ENCODE peak calls at places on chromosomes 4 and X, in five cellular contexts. J is K562, N is H1, E is HCT116, I is HepG2. P is an unnamed sample.

GRCh38 chr4:52102587-52102986 is 51.5 kb downstream of the SPATA18 start:
- DNase-seq in E (no peak), J (no peak), N (no peak), I (no peak), P (no peak)

GRCh38 chr4:85879518-85879917 is 404.6 kb downstream of the ARHGAP24 start:
- DNase-seq in J (no peak), E (no peak), N (no peak), I (no peak), P (no peak)

GRCh38 chrX:147912093-147912801 is 528 bp downstream of the FMR1 start:
- DNase-seq in I (no peak), N (no peak), J (peak), E (no peak), P (no peak)

GRCh38 chr4:147732516-147733193 is 767 bp downstream of the ARHGAP10 start:
- DNase-seq in J (peak), E (no peak), I (no peak), N (no peak), P (no peak)

GRCh38 chrX:112738347-112739033 is 58.8 kb upstream of the LHFPL1 start:
- DNase-seq in I (no peak), E (no peak), J (no peak), N (no peak), P (no peak)

GRCh38 chrX:120514236-120514635 is 45.1 kb upstream of the LAMP2 start:
- DNase-seq in N (no peak), E (no peak), I (peak), J (peak), P (no peak)

GRCh38 chr4:92305878-92306520 is 2.2 kb downstream of the GRID2 start:
- DNase-seq in J (no peak), N (no peak), E (no peak), I (no peak), P (no peak)

GRCh38 chrX:7155163-7155562 is 7.2 kb upstream of the PUDP start:
- DNase-seq in J (no peak), N (no peak), I (no peak), E (no peak), P (no peak)

GRCh38 chr4:36824682-36825081 is 419.9 kb upstream of the NWD2 start:
- DNase-seq in E (peak), I (no peak), J (peak), N (no peak), P (no peak)

GRCh38 chrX:153726286-153727107 is 1.8 kb downstream of the ABCD1 start:
- DNase-seq in I (peak), N (peak), J (peak), E (no peak), P (peak)

GRCh38 chr4:181761130-181761529 is 482.1 kb upstream of the TENM3 start:
- DNase-seq in E (no peak), I (no peak), J (no peak), N (no peak), P (no peak)

GRCh38 chrX:40877869-40878268 is 142.5 kb upstream of the MED14 start:
- DNase-seq in E (peak), I (peak), J (peak), N (no peak), P (no peak)

GRCh38 chr4:86594559-86595425 is 677 bp downstream of the PTPN13 start:
- DNase-seq in E (peak), I (no peak), J (no peak), N (no peak), P (no peak)

GRCh38 chrX:21479695-21480280 is 105.6 kb downstream of the CNKSR2 start:
- DNase-seq in N (no peak), J (no peak), E (no peak), I (peak), P (no peak)

GRCh38 chr4:84258905-84259830 is 239.9 kb downstream of the NKX6-1 start:
- DNase-seq in I (peak), E (peak), N (no peak), J (peak), P (peak)

GRCh38 chrX:11509786-11510185 is 155.9 kb downstream of the ARHGAP6 start:
- DNase-seq in N (no peak), J (no peak), E (no peak), I (no peak), P (no peak)

GRCh38 chr4:6259886-6260285 is 9.8 kb upstream of the WFS1 start:
- DNase-seq in I (no peak), J (no peak), N (no peak), E (no peak), P (no peak)

GRCh38 chr4:124085561-124086180 is 626.9 kb downstream of the ANKRD50 start:
- DNase-seq in J (no peak), I (no peak), E (no peak), N (no peak), P (no peak)

GRCh38 chrX:66616944-66617343 is 21.9 kb downstream of the EDA2R start:
- DNase-seq in I (no peak), N (no peak), J (no peak), E (no peak), P (no peak)

GRCh38 chr4:48604527-48604926 is 114.5 kb downstream of the ZAR1 start:
- DNase-seq in E (no peak), I (no peak), J (no peak), N (no peak), P (no peak)

GRCh38 chrX:148070504-148070877 is 89.4 kb downstream of the FMR1NB start:
- DNase-seq in I (no peak), N (no peak), E (no peak), J (no peak), P (no peak)

GRCh38 chr4:86660407-86660806 is 66.3 kb downstream of the PTPN13 start:
- DNase-seq in N (no peak), I (no peak), E (no peak), J (no peak), P (no peak)

GRCh38 chr4:38275331-38275821 is 315.2 kb downstream of the PTTG2 start:
- DNase-seq in I (peak), E (peak), J (no peak), N (no peak), P (no peak)

GRCh38 chrX:38799995-38800394 is 1.3 kb upstream of the MID1IP1 start:
- DNase-seq in E (no peak), N (no peak), I (peak), J (no peak), P (no peak)

GRCh38 chr4:138050601-138051000 is 191.5 kb downstream of the SLC7A11 start:
- DNase-seq in I (no peak), E (no peak), N (no peak), J (no peak), P (no peak)

GRCh38 chr4:99790796-99791617 is 25.6 kb upstream of the DAPP1 start:
- DNase-seq in I (no peak), N (no peak), J (no peak), E (no peak), P (no peak)

GRCh38 chrX:140817943-140818342 is 108.4 kb downstream of the LINC00632 start:
- DNase-seq in E (no peak), N (no peak), I (no peak), J (peak), P (no peak)

GRCh38 chr4:100486496-100486895 is 31.3 kb downstream of the EMCN start:
- DNase-seq in I (no peak), J (no peak), E (no peak), N (no peak), P (no peak)

GRCh38 chr4:4362991-4363697 is 23.8 kb upstream of the NSG1 start:
- DNase-seq in J (no peak), E (no peak), I (no peak), N (no peak), P (no peak)

DNA sequence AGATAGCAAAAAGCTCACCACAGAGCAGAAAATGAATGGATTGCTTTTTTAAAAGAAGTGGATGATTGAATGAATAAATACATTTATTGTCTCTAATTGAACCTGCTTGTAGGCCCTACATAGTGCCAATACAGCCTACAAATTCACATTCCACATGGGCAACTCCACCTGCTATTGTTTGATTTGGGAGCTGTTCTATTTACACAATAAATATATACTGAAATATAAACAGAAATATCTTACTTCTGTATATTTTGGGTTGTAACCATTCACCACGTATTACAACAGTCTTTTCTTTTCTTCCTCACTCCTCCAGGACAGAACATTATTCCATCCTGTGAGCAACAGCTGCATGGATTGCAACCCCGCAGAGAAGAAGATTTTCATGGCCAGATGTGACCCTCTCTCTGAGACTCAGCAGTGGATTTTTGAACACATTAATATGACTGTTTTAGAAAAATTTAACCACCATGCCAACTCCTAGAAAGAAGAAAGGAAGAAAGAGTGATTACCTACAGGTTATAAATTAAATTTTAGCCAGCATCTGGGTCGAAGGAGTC is 128.9 kb upstream of the GALNT7 start:
- DNase-seq in N (no peak), I (no peak), J (no peak), E (no peak), P (no peak)
- H2AFZ ChIP-seq in N (peak), I (no peak), J (peak), E (no peak), P (no peak)

DNA sequence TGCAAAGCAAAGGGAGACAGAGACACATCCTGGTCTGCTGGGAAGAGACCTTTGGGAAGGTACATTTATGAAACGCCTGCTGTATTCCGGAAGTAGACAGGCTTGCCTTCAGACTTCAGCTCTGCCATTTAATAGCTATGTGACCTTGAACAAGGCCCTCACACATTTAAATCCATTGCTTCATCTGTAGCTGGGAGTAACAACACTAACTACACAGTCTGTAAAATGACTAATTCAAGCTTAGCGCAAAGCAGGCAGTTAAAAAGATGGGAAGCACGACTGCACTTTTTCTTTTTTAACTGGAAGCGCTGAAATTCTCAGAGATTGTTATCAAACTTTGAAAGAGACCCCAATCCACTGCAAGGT is 121.0 kb downstream of the AFAP1 start:
- DNase-seq in E (no peak), J (no peak), N (no peak), I (peak), P (no peak)
- TF ChIP-seq SRF in E (no peak), J (no peak), N (no peak), I (no peak), P (no peak)

GRCh38 chrX:49166914-49167739 is 4.6 kb downstream of the MAGIX start:
- DNase-seq in N (no peak), E (no peak), J (peak), I (no peak), P (peak)
- H2AFZ ChIP-seq in N (no peak), E (no peak), J (peak), I (no peak), P (peak)

GRCh38 chrX:16185725-16186136 is 18.4 kb downstream of the MAGEB17 start:
- DNase-seq in J (peak), N (no peak), E (peak), I (no peak), P (peak)
- TF ChIP-seq SRF in J (no peak), N (no peak), E (no peak), I (no peak), P (no peak)

GRCh38 chrX:94162971-94163370 is 489.0 kb downstream of the FAM133A start:
- DNase-seq in J (no peak), I (no peak), N (no peak), E (no peak), P (no peak)
- H2AFZ ChIP-seq in J (no peak), I (no peak), N (no peak), E (no peak), P (no peak)

DNA sequence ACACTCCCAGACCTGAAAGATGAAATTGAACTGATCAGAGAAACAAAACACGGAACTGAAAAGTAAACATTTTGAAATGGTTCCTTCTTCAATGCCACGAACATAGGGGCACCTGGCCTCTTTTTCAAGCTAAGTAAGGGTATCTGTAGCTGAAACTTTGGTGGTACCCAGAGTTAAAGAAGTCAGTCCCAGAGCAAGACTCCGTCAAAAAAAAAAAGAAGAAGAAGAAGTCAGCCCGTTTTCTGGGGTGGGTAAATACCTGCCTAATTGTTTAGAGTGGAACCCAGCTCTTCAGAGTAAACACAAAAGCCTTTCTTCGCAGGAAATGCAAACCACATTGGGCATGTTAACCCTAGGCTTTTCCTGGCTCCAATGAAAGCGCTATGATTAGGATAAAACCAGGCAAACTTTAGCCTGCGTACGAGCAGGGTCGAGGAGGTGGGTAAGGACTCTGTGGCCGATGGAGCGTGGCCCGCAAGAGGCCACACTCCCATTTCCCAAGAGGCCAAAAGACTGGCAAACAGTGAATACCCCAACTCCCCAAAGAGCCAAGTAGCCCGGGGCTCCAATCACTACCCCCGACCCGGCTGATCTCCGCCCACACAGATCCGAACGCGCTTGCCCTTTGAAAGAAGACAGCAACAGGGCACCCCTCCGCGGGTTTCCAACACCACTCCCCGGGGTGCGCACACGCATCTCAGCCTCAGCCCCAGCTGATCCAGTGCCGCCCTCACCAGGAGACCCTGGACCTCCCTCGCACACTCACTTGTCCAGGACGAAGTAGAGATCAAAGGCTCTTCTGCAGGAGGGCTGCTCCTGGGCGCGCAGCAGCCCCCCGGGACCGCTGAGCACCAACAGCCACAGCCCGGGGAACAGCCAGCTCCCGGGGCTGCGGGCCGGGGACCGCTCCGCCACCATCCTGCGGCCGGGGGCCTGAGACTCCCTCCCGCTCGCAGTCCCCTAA is 1.1 kb downstream of the ANTXR2 start:
- DNase-seq in N (peak), I (peak), J (peak), E (no peak), P (peak)
- TF ChIP-seq SRF in N (no peak), I (no peak), J (no peak), E (no peak), P (no peak)

DNA sequence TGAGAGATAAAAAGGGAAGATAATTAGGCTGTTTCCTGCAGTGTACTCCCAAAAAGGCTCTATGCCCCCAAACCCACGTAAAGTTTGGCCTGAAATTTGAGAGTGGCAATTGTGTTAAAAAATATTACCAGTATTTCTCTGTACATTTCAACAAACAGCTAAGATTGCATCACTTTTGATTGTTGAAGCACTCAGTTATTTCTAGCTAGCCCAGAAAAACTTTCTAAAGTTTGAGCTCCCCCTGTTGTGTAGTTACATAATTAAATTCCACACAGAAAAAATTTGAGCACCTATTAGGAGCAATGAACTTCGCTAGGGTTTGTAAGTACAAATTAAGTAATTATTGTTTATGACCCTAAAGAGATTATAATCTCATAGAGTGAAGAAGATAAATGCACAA is 109.4 kb downstream of the DLG3 start:
- DNase-seq in E (no peak), J (no peak), N (no peak), I (peak), P (no peak)
- H2AFZ ChIP-seq in E (no peak), J (no peak), N (no peak), I (no peak), P (no peak)

DNA sequence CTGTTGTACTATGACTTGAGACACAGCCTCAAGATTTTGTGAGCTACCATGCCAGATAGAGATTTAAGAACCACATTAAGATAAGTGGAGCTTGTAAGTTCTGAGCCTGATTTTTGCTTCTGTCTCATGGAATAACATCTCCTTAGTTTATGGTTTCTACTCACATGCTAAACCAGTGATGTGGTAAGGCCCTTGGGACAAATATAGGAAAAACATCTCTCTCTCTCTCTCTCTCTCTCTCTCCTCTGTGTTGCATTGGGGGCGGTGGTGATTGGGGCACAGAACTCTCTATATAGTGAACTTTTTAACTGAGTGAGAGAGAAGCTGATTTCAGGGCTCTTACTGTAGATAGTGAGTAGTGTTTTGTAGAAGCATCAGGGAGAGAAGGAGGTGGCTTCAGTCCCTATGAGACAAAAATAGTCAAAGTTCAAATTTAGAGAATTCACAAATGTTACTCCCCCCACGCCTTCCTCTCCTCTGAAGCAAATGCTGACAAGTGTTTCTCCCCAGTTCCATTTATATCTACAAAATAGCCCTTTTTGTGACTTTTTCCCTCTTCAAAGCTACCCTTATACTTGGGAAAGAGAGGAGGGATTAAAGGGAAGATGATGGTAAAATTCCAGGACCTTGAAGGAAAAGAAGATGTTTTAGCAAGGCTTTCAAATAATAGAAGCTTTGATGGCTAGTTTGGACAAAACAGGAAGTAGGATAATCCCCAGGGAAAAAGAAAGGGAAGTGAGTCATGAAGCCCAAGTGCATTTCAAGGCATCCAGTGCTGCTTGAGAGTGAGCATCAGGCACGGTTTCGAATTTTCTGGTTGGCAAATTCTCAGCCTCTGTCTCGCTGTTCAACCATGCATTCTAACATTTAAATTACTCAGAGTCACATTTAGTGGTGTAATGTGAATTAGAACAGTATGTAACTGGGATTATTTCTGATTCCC is 134.3 kb upstream of the AP1S2 start:
- DNase-seq in E (no peak), J (no peak), N (no peak), I (no peak), P (no peak)
- TF ChIP-seq SRF in E (no peak), J (no peak), N (no peak), I (no peak), P (no peak)

GRCh38 chr4:136925203-136925602 is 607.1 kb downstream of the PCDH18 start:
- DNase-seq in E (no peak), N (no peak), I (no peak), J (no peak), P (no peak)

GRCh38 chr4:136917312-136918110 is 614.8 kb downstream of the PCDH18 start:
- DNase-seq in I (no peak), E (no peak), J (no peak), N (no peak), P (no peak)

GRCh38 chr4:136922066-136922465 is 610.2 kb downstream of the PCDH18 start:
- DNase-seq in N (no peak), I (no peak), E (no peak), J (no peak), P (no peak)

GRCh38 chr4:136918772-136919171 is 613.5 kb downstream of the PCDH18 start:
- DNase-seq in E (no peak), I (no peak), N (no peak), J (no peak), P (no peak)

DNA sequence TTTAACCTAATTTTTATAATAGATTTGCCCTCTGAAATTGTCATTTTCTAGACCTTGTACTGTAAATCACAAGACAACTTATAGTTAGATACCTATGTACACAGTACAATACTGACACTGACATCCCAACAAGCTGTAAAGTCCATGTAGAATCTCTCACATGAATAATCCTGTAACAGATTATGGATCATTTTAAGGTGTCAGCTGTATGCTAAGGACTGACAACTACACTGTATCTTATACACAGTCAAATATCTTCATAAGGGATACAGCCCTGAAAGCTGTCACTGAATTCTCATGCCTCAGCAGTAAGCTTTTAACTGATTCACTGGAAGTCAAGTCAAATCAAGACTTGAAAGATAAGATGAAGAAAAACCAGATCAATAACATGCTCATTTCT is 612.2 kb downstream of the PCDH18 start:
- DNase-seq in J (no peak), I (no peak), N (no peak), E (no peak), P (no peak)
- H2AFZ ChIP-seq in J (no peak), I (no peak), N (peak), E (no peak), P (no peak)

GRCh38 chrX:71936632-71937031 is 26.0 kb downstream of the NHSL2 start:
- DNase-seq in J (no peak), N (no peak), I (no peak), E (no peak), P (no peak)
- TF ChIP-seq SRF in J (no peak), N (no peak), I (no peak), E (no peak), P (no peak)

P was measured in GM12878.